ENCODE peak calls at places on chromosomes 11 and 22, in seven cellular contexts. I is activated CD8-positive, alpha-beta T cell treated with anti-CD3 and anti-CD28 coated beads for 36 hours; P is prostate gland; V is non-pigmented ciliary epithelial cell; L is T-helper 22 cell; N is epithelial cell of esophagus; G is B cell. X is an unnamed sample.

GRCh38 chr11:119626910-119627305 is 102.1 kb downstream of the NECTIN1 start:
- DNase-seq in P (no peak), N (no peak), V (no peak), G (no peak), I (no peak), L (no peak), X (no peak)

GRCh38 chr11:113862430-113862829 is 12.9 kb downstream of the USP28 start:
- DNase-seq in V (peak), P (no peak), N (peak), I (peak), G (no peak), L (no peak), X (no peak)

GRCh38 chr11:6258571-6258998 is 1.1 kb upstream of the CCKBR start:
- DNase-seq in I (peak), P (no peak), N (no peak), G (no peak), L (no peak), V (no peak), X (no peak)

GRCh38 chr11:70899616-70900015 is 352.8 kb downstream of the SHANK2 start:
- DNase-seq in N (no peak), V (no peak), L (no peak), I (no peak), G (no peak), P (no peak), X (no peak)

GRCh38 chr11:65571420-65571819 is 918 bp upstream of the FAM89B start:
- DNase-seq in P (no peak), N (no peak), V (no peak), I (no peak), L (no peak), G (no peak), X (no peak)

GRCh38 chr22:41094036-41094435 is 1.6 kb downstream of the EP300 start:
- DNase-seq in I (peak), N (peak), L (no peak), G (no peak), V (no peak), P (no peak), X (no peak)

GRCh38 chr11:21704539-21704938 is 488.3 kb upstream of the ANO5 start:
- DNase-seq in P (no peak), V (no peak), I (no peak), N (no peak), L (no peak), G (no peak), X (no peak)

GRCh38 chr11:66325140-66325754 is 8.4 kb upstream of the CD248 start:
- DNase-seq in V (no peak), G (no peak), L (no peak), N (no peak), P (no peak), I (peak), X (no peak)

GRCh38 chr22:20429254-20430100 is 8.1 kb downstream of the SCARF2 start:
- DNase-seq in N (no peak), V (no peak), G (peak), P (no peak), I (peak), L (peak), X (peak)

GRCh38 chr22:38740116-38740723 is 15.6 kb downstream of the SUN2 start:
- DNase-seq in P (no peak), V (no peak), I (no peak), L (no peak), G (no peak), N (no peak), X (no peak)

GRCh38 chr11:82682003-82682751 is 51.5 kb downstream of the FAM181B start:
- DNase-seq in N (peak), G (no peak), I (peak), L (no peak), P (peak), V (peak), X (no peak)

GRCh38 chr11:30478923-30479322 is 107.2 kb downstream of the MPPED2 start:
- DNase-seq in N (no peak), L (no peak), I (no peak), G (no peak), P (no peak), V (no peak), X (no peak)

GRCh38 chr22:43811777-43812148 is 342 bp downstream of the EFCAB6 start:
- DNase-seq in G (no peak), N (peak), P (no peak), V (no peak), L (no peak), I (peak), X (no peak)

GRCh38 chr11:31487848-31488247 is 21.6 kb downstream of the IMMP1L start:
- DNase-seq in G (no peak), N (peak), L (no peak), P (no peak), I (peak), V (no peak), X (no peak)

GRCh38 chr11:60193687-60194433 is 11.0 kb upstream of the MS4A6A start:
- DNase-seq in P (no peak), N (peak), V (no peak), L (no peak), G (no peak), I (peak), X (peak)

GRCh38 chr11:117128289-117128688 is 15.8 kb upstream of the PAFAH1B2 start:
- DNase-seq in L (no peak), P (no peak), I (no peak), V (no peak), G (no peak), N (no peak), X (no peak)

GRCh38 chr11:131932584-131933360 is 562.4 kb downstream of the NTM start:
- DNase-seq in V (no peak), P (no peak), L (no peak), I (no peak), N (peak), G (no peak), X (no peak)

GRCh38 chr11:118275184-118275583 is 11.1 kb upstream of the MPZL2 start:
- DNase-seq in N (peak), P (peak), G (no peak), L (no peak), I (no peak), V (no peak), X (no peak)

GRCh38 chr22:37472418-37473006 is 13.7 kb downstream of the MFNG start:
- DNase-seq in I (peak), P (no peak), V (no peak), N (peak), L (no peak), G (peak), X (no peak)

GRCh38 chr11:67195971-67196418 is 70.3 kb upstream of the GRK2 start:
- DNase-seq in N (no peak), I (no peak), L (no peak), G (no peak), V (no peak), P (no peak), X (no peak)

GRCh38 chr22:23834406-23834805 is 4.4 kb downstream of the DERL3 start:
- DNase-seq in L (no peak), I (no peak), N (no peak), G (no peak), P (no peak), V (no peak), X (no peak)

GRCh38 chr11:2409701-2410468 is 9.3 kb downstream of the TSSC4 start:
- DNase-seq in N (no peak), P (no peak), I (no peak), V (no peak), G (no peak), L (no peak), X (no peak)

GRCh38 chr11:100681064-100681502 is 6.0 kb upstream of the ARHGAP42 start:
- DNase-seq in G (peak), V (no peak), N (peak), P (peak), I (peak), L (no peak), X (no peak)

GRCh38 chr11:82494988-82495432 is 238.7 kb downstream of the FAM181B start:
- DNase-seq in V (no peak), I (no peak), G (no peak), L (no peak), N (peak), P (no peak), X (no peak)

GRCh38 chr22:29093980-29094379 is 21.1 kb downstream of the KREMEN1 start:
- DNase-seq in I (no peak), G (no peak), P (no peak), L (no peak), V (no peak), N (no peak), X (no peak)

GRCh38 chr11:119120639-119121007 is 757 bp upstream of the HINFP start:
- DNase-seq in I (no peak), P (no peak), N (no peak), V (peak), L (no peak), G (no peak), X (no peak)

GRCh38 chr11:123707206-123707605 is 34.3 kb downstream of the ZNF202 start:
- DNase-seq in P (no peak), G (no peak), L (no peak), I (no peak), V (no peak), N (no peak), X (no peak)

GRCh38 chr11:94767701-94768601 is at the start of gene AMOTL1:
- DNase-seq in P (peak), V (no peak), L (no peak), I (peak), G (peak), N (peak), X (no peak)

GRCh38 chr11:16309226-16309625 is 47.1 kb downstream of the SOX6 start:
- DNase-seq in I (no peak), P (no peak), G (no peak), N (no peak), L (no peak), V (no peak), X (no peak)

GRCh38 chr11:67352546-67353316 is 615 bp downstream of the POLD4 start:
- DNase-seq in N (no peak), V (no peak), G (peak), I (peak), P (peak), L (no peak), X (no peak)

GRCh38 chr22:28894320-28894719 is 10.9 kb downstream of the ZNRF3 start:
- DNase-seq in P (peak), V (no peak), G (no peak), I (no peak), N (peak), L (no peak), X (no peak)

GRCh38 chr22:38401336-38402084 is 53.5 kb downstream of the KCNJ4 start:
- DNase-seq in I (no peak), P (no peak), G (no peak), L (no peak), N (no peak), V (no peak), X (no peak)

X was measured in activated CD4-positive, CD25-positive, alpha-beta regulatory T cell.